ENCODE peak calls at places on chromosomes 5 and 9, in ten cellular contexts. S is left ventricle myocardium inferior; M is CD4-positive, alpha-beta memory T cell; I is naive thymus-derived CD4-positive, alpha-beta T cell; L is IMR-90; A is tibial artery; J is neural progenitor cell; V is uterus; Q is body of pancreas; U is GM23248. W is an unnamed sample. For H3K4me1, the result is how much of the 10 kb centered on the place peaks cover.

GRCh38 chr5:124126504-124127240 is 614.7 kb downstream of the CSNK1G3 start:
- DNase-seq in S (no peak), M (no peak), I (no peak), L (no peak), A (no peak), J (no peak), V (no peak), Q (no peak), U (no peak), W (no peak)

GRCh38 chr5:127298623-127299022 is 8.0 kb downstream of the MEGF10 start:
- DNase-seq in S (no peak), M (no peak), I (no peak), L (no peak), A (no peak), J (peak), V (no peak), Q (no peak), U (no peak), W (no peak)

GRCh38 chr5:66234241-66234640 is 90.1 kb downstream of the SREK1 start:
- DNase-seq in S (no peak), M (no peak), I (no peak), L (no peak), A (no peak), J (no peak), V (no peak), Q (no peak), U (no peak), W (no peak)

GRCh38 chr5:144189800-144190429 is 19.2 kb downstream of the KCTD16 start:
- DNase-seq in S (no peak), M (peak), I (peak), L (peak), A (no peak), J (no peak), V (no peak), Q (no peak), U (peak), W (no peak)

GRCh38 chr5:103186152-103186551 is 66.1 kb downstream of the PPIP5K2 start:
- DNase-seq in S (no peak), M (no peak), I (no peak), L (no peak), A (no peak), J (no peak), V (no peak), Q (no peak), U (no peak), W (no peak)

GRCh38 chr5:154415114-154415513 is 30.7 kb upstream of the SAP30L start:
- DNase-seq in S (no peak), M (no peak), I (no peak), L (no peak), A (no peak), J (no peak), V (no peak), Q (no peak), U (no peak), W (no peak)

GRCh38 chr9:99720455-99721050 is 101.1 kb upstream of the NR4A3 start:
- DNase-seq in S (no peak), M (peak), I (peak), L (peak), A (no peak), J (no peak), V (no peak), Q (peak), U (peak), W (no peak)

GRCh38 chr5:61371474-61371873 is 39.4 kb downstream of the ZSWIM6 start:
- DNase-seq in S (no peak), M (no peak), I (no peak), L (no peak), A (no peak), J (no peak), V (no peak), Q (no peak), U (no peak), W (no peak)

GRCh38 chr5:91864902-91865420 is 481.8 kb upstream of the ARRDC3 start:
- DNase-seq in S (no peak), M (no peak), I (no peak), L (no peak), A (no peak), J (no peak), V (no peak), Q (no peak), U (peak), W (peak)

GRCh38 chr5:14676320-14676719 is 11.8 kb downstream of the OTULIN start:
- DNase-seq in S (no peak), M (no peak), I (no peak), L (peak), A (no peak), J (no peak), V (no peak), Q (peak), U (peak), W (no peak)

GRCh38 chr9:104838958-104839357 is 75.0 kb downstream of the NIPSNAP3B start:
- DNase-seq in S (no peak), M (no peak), I (no peak), L (no peak), A (no peak), J (peak), V (no peak), Q (no peak), U (no peak), W (no peak)

GRCh38 chr5:168317096-168317520 is 25.7 kb downstream of the WWC1 start:
- DNase-seq in S (no peak), M (no peak), I (no peak), L (no peak), A (no peak), J (peak), V (no peak), Q (no peak), U (no peak), W (no peak)

GRCh38 chr9:115210699-115211098 is 92.7 kb upstream of the TNC start:
- DNase-seq in S (no peak), M (no peak), I (no peak), L (no peak), A (no peak), J (no peak), V (no peak), Q (no peak), U (no peak), W (no peak)

GRCh38 chr5:12017037-12017436 is 112.8 kb upstream of the CTNND2 start:
- DNase-seq in S (no peak), M (no peak), I (no peak), L (no peak), A (no peak), J (peak), V (no peak), Q (no peak), U (no peak), W (no peak)

GRCh38 chr5:31757813-31758212 is 118.9 kb downstream of the PDZD2 start:
- DNase-seq in S (no peak), M (no peak), I (no peak), L (no peak), A (no peak), J (no peak), V (no peak), Q (no peak), U (no peak), W (no peak)

GRCh38 chr5:125058185-125058826 is 311.9 kb upstream of the ZNF608 start:
- DNase-seq in S (no peak), M (no peak), I (no peak), L (peak), A (no peak), J (peak), V (no peak), Q (no peak), U (peak), W (peak)

GRCh38 chr9:136044971-136045594 is 50.0 kb downstream of the NACC2 start:
- DNase-seq in S (no peak), M (no peak), I (no peak), L (no peak), A (no peak), J (no peak), V (no peak), Q (no peak), U (no peak), W (no peak)

GRCh38 chr5:173327084-173327947 is 898 bp downstream of the STC2 start:
- DNase-seq in S (no peak), M (no peak), I (no peak), L (peak), A (no peak), J (peak), V (no peak), Q (peak), U (peak), W (peak)

GRCh38 chr5:96324708-96325107 is 108.3 kb downstream of the PCSK1 start:
- DNase-seq in S (no peak), M (no peak), I (no peak), L (peak), A (no peak), J (no peak), V (no peak), Q (no peak), U (peak), W (peak)

GRCh38 chr5:130541617-130542221 is 623.3 kb downstream of the HINT1 start:
- DNase-seq in S (no peak), M (no peak), I (no peak), L (no peak), A (no peak), J (no peak), V (no peak), Q (no peak), U (peak), W (no peak)

GRCh38 chr9:76534031-76534430 is 75.0 kb downstream of the GCNT1 start:
- DNase-seq in S (no peak), M (no peak), I (no peak), L (peak), A (no peak), J (no peak), V (no peak), Q (no peak), U (peak), W (no peak)

GRCh38 chr5:470961-471749 is 28.2 kb downstream of the EXOC3 start:
- DNase-seq in S (peak), M (no peak), I (no peak), L (no peak), A (no peak), J (no peak), V (no peak), Q (no peak), U (no peak), W (no peak)

GRCh38 chr5:179304466-179304865 is 40.8 kb downstream of the ADAMTS2 start:
- DNase-seq in S (no peak), M (no peak), I (no peak), L (peak), A (no peak), J (no peak), V (no peak), Q (no peak), U (peak), W (no peak)

GRCh38 chr5:33091571-33092363 is 349.0 kb upstream of the TARS1 start:
- DNase-seq in S (no peak), M (no peak), I (no peak), L (peak), A (no peak), J (no peak), V (no peak), Q (no peak), U (peak), W (no peak)

GRCh38 chr9:6842584-6842947 is 84.8 kb downstream of the KDM4C start:
- DNase-seq in S (no peak), M (no peak), I (no peak), L (peak), A (no peak), J (no peak), V (no peak), Q (no peak), U (peak), W (no peak)

GRCh38 chr5:88875609-88876234 is 7.3 kb downstream of the MEF2C start:
- DNase-seq in S (no peak), M (no peak), I (no peak), L (no peak), A (no peak), J (no peak), V (no peak), Q (no peak), U (peak), W (no peak)

GRCh38 chr5:119343042-119343441 is 12.8 kb upstream of the TNFAIP8 start:
- DNase-seq in S (no peak), M (no peak), I (no peak), L (peak), A (no peak), J (no peak), V (no peak), Q (no peak), U (no peak), W (no peak)

GRCh38 chr5:67353500-67353931 is 156.9 kb upstream of the CD180 start:
- DNase-seq in S (no peak), M (no peak), I (no peak), L (no peak), A (no peak), J (no peak), V (no peak), Q (peak), U (no peak), W (peak)

GRCh38 chr9:105299190-105299854 is 54.9 kb downstream of the SLC44A1 start:
- DNase-seq in S (no peak), M (no peak), I (no peak), L (peak), A (peak), J (no peak), V (no peak), Q (peak), U (peak), W (no peak)

GRCh38 chr9:24293391-24293790 is 252.3 kb downstream of the IZUMO3 start:
- DNase-seq in S (no peak), M (no peak), I (no peak), L (no peak), A (no peak), J (peak), V (no peak), Q (no peak), U (no peak), W (no peak)

GRCh38 chr9:37382982-37383357 is 39.5 kb upstream of the GRHPR start:
- DNase-seq in S (no peak), M (no peak), I (no peak), L (no peak), A (no peak), J (no peak), V (no peak), Q (no peak), U (no peak), W (no peak)
- H3K4me1 ChIP-seq in S (under half), M (under half), I (under half), L (under half), A (under half), J (under half), V (under half), Q (under half), U (under half), W (under half)

GRCh38 chr9:94948567-94949235 is 222.2 kb downstream of the AOPEP start:
- DNase-seq in S (no peak), M (no peak), I (no peak), L (peak), A (no peak), J (no peak), V (no peak), Q (no peak), U (peak), W (no peak)

GRCh38 chr9:94949330-94949729 is 222.8 kb downstream of the AOPEP start:
- DNase-seq in S (no peak), M (no peak), I (no peak), L (no peak), A (no peak), J (no peak), V (no peak), Q (no peak), U (no peak), W (peak)

GRCh38 chr9:94951591-94952115 is 225.2 kb downstream of the AOPEP start:
- DNase-seq in S (no peak), M (no peak), I (no peak), L (no peak), A (no peak), J (no peak), V (no peak), Q (no peak), U (no peak), W (no peak)

GRCh38 chr9:94950733-94951590 is 224.5 kb downstream of the AOPEP start:
- DNase-seq in S (no peak), M (no peak), I (no peak), L (peak), A (no peak), J (no peak), V (no peak), Q (peak), U (peak), W (no peak)

DNA sequence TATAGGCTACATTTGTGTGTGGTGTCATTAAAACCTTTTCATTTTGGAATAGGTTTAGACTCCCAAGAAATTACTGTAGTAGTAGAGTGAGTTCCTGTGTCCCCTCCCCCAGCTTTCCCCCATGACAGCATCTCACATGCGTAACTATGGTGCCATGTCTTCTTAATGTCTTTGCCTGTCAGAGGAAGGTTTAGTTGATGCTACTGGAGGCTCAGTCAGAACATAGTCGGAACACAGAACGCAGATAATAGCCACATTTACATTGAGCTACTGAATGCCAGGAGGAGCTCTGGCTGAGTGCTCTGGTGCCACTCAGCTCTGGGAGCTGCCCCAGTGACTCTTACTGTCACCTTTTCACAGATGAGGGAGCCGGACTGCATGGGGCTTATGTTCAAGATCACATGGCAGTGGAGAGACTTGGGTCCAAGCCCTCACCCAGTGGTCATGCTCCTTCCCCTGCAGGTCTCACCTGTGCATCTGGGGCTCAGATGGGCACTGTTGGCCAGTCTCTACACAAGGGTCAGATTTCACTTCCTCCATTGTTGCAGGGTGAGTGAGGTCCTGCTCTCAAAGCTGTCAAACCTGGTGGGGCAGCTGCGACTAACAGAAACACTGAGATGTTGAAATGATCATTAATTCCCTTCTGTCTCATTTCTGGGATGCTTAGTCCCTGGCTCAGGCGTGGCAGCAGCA is 223.7 kb downstream of the AOPEP start:
- DNase-seq in S (no peak), M (no peak), I (no peak), L (no peak), A (no peak), J (no peak), V (no peak), Q (peak), U (no peak), W (no peak)
- H3K4me1 ChIP-seq in S (half or more), M (under half), I (under half), L (under half), A (half or more), J (under half), V (under half), Q (under half), U (under half), W (under half)

DNA sequence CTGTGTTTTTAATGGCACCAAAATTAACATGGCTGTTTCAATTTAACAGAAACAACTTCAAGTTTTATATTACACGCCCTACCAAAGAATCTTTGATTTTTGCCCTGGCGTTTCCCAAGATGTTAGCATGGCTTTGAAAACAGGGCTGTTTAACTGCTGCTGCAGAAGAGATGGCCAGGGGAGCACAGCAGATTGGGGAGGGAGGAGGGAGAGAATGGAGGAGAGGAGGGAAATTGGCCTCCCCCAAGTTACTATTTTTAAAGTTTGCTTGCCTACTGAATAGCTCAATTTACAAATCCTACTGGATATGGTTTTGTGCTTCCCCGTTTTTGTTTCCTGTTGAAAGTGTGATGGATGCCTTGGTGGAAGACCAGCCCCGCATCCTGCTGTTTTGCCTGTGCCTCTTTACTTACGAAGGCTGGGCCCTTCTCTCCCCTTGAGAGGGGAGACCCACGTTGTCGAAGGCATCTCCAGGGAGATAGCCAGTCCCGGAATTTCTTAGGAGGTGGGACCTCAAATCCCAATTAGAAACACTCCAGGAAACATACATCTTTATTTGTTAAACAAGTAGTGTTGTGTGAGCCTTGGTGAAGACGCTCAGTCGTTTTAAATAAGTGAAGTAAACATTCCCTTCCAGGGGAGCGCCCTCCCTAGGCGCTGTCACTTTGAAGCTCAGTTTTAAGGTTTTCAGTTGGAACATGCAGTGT is 98.6 kb downstream of the AOPEP start:
- DNase-seq in S (no peak), M (no peak), I (no peak), L (no peak), A (no peak), J (peak), V (no peak), Q (no peak), U (no peak), W (no peak)
- H3K4me1 ChIP-seq in S (half or more), M (under half), I (under half), L (under half), A (under half), J (half or more), V (under half), Q (under half), U (under half), W (under half)

GRCh38 chr9:96489482-96489979 is 39.6 kb downstream of the HABP4 start:
- DNase-seq in S (no peak), M (no peak), I (no peak), L (no peak), A (no peak), J (no peak), V (no peak), Q (no peak), U (no peak), W (no peak)
- H3K4me1 ChIP-seq in S (under half), M (under half), I (under half), L (under half), A (under half), J (under half), V (under half), Q (under half), U (under half), W (under half)